ENCODE peak calls at places on chromosome 4, in four cellular contexts. M is K562, C is HL-60, Q is GM12878. I is an unnamed sample.

GRCh38 chr4:152099555-152099954 is 338.7 kb upstream of the GATB start:
- DNase-seq in Q (no peak), C (no peak), M (no peak), I (no peak)

GRCh38 chr4:7375427-7375826 is 59.3 kb downstream of the PSAPL1 start:
- DNase-seq in Q (no peak), M (no peak), C (no peak), I (no peak)

GRCh38 chr4:102518703-102519131 is 17.6 kb downstream of the NFKB1 start:
- DNase-seq in M (no peak), C (no peak), Q (no peak), I (no peak)

GRCh38 chr4:6169239-6169638 is 31.1 kb downstream of the JAKMIP1 start:
- DNase-seq in M (no peak), Q (no peak), C (no peak), I (no peak)

GRCh38 chr4:125265846-125266245 is 48.9 kb upstream of the FAT4 start:
- DNase-seq in Q (no peak), C (no peak), M (no peak), I (no peak)

GRCh38 chr4:140769209-140769608 is 13.0 kb upstream of the TBC1D9 start:
- DNase-seq in Q (no peak), C (no peak), M (no peak), I (no peak)

GRCh38 chr4:148017801-148018200 is 285.9 kb downstream of the ARHGAP10 start:
- DNase-seq in Q (no peak), M (no peak), C (no peak), I (no peak)

GRCh38 chr4:98583265-98583664 is 75.1 kb downstream of the TSPAN5 start:
- DNase-seq in M (no peak), Q (no peak), C (no peak), I (no peak)

GRCh38 chr4:168679397-168680176 is 182.7 kb downstream of the PALLD start:
- DNase-seq in Q (no peak), C (no peak), M (no peak), I (no peak)

GRCh38 chr4:54902261-54902660 is 223.1 kb downstream of the KDR start:
- DNase-seq in M (no peak), Q (no peak), C (no peak), I (no peak)

GRCh38 chr4:163748474-163748873 is 254.0 kb downstream of the TMA16 start:
- DNase-seq in M (no peak), Q (no peak), C (no peak), I (no peak)

GRCh38 chr4:18882468-18882867 is 860.9 kb upstream of the LCORL start:
- DNase-seq in C (no peak), Q (no peak), M (no peak), I (no peak)

GRCh38 chr4:154611833-154612232 is 623 bp downstream of the FGG start:
- DNase-seq in C (no peak), M (no peak), Q (no peak), I (no peak)

GRCh38 chr4:8409271-8410065 is 31.1 kb downstream of the ACOX3 start:
- DNase-seq in Q (no peak), C (peak), M (peak), I (no peak)

GRCh38 chr4:114900934-114901333 is 212.5 kb downstream of the NDST4 start:
- DNase-seq in M (no peak), Q (no peak), C (no peak), I (no peak)

GRCh38 chr4:36310793-36311192 is 29.4 kb downstream of the DTHD1 start:
- DNase-seq in Q (no peak), M (no peak), C (peak), I (no peak)

GRCh38 chr4:67084801-67085200 is 460.5 kb downstream of the CENPC start:
- DNase-seq in M (no peak), C (no peak), Q (no peak), I (no peak)

GRCh38 chr4:6200011-6200921 is at the start of gene JAKMIP1:
- DNase-seq in Q (no peak), C (no peak), M (peak), I (peak)

GRCh38 chr4:98605216-98605615 is 53.2 kb downstream of the TSPAN5 start:
- DNase-seq in C (no peak), M (no peak), Q (no peak), I (no peak)

GRCh38 chr4:139666735-139667266 is 1.2 kb downstream of the MGST2 start:
- DNase-seq in M (peak), C (peak), Q (no peak), I (no peak)

GRCh38 chr4:107737470-107737869 is 17.4 kb upstream of the PAPSS1 start:
- DNase-seq in M (no peak), C (no peak), Q (no peak), I (no peak)
- TF ChIP-seq SPI1 in M (no peak), C (no peak), Q (no peak), I (no peak)

GRCh38 chr4:105710012-105710600 is 1.5 kb downstream of the GSTCD start:
- DNase-seq in C (no peak), Q (no peak), M (no peak), I (no peak)

GRCh38 chr4:105707783-105708182 is 706 bp downstream of the INTS12 start:
- DNase-seq in M (no peak), C (no peak), Q (no peak), I (no peak)

GRCh38 chr4:105708376-105709080 is at the start of the genes GSTCD and INTS12:
- DNase-seq in Q (peak), C (peak), M (peak), I (peak)

GRCh38 chr4:105710678-105711077 is 2.1 kb downstream of the GSTCD start:
- DNase-seq in C (no peak), Q (no peak), M (no peak), I (no peak)

GRCh38 chr4:105709081-105709450 is 482 bp downstream of the GSTCD start:
- DNase-seq in C (peak), Q (no peak), M (no peak), I (no peak)
- TF ChIP-seq SPI1 in C (no peak), Q (no peak), M (no peak), I (no peak)

DNA sequence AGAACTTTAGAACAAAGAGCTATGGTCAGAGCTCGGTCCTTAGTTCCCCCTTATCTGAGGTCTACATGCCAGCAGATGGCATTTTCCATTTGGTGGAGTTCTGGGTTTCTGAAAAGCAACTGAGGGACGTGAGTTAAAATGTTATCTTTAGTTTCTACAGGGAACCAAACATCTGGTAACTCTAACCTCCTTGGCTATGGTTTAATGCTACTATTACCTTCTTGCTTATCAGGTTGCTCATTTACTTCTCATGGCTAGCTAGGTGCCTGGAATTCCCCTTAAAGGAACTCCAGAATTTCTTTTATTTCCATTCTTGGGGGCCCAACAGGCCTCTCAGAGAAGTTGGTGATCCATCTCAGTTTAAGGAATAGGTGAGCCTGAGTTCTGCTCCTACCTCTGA is 40.8 kb downstream of the KLF3 start:
- DNase-seq in Q (no peak), M (no peak), C (no peak), I (no peak)
- TF ChIP-seq SPI1 in Q (no peak), M (no peak), C (no peak), I (no peak)

GRCh38 chr4:26062221-26062620 is 148.2 kb downstream of the SMIM20 start:
- DNase-seq in M (no peak), C (no peak), Q (no peak), I (no peak)

GRCh38 chr4:26069218-26069617 is 155.2 kb downstream of the SMIM20 start:
- DNase-seq in Q (no peak), M (peak), C (peak), I (no peak)

GRCh38 chr4:26061248-26061986 is 147.4 kb downstream of the SMIM20 start:
- DNase-seq in C (peak), Q (no peak), M (peak), I (no peak)

GRCh38 chr4:26067035-26067434 is 153.0 kb downstream of the SMIM20 start:
- DNase-seq in Q (no peak), C (no peak), M (no peak), I (no peak)

DNA sequence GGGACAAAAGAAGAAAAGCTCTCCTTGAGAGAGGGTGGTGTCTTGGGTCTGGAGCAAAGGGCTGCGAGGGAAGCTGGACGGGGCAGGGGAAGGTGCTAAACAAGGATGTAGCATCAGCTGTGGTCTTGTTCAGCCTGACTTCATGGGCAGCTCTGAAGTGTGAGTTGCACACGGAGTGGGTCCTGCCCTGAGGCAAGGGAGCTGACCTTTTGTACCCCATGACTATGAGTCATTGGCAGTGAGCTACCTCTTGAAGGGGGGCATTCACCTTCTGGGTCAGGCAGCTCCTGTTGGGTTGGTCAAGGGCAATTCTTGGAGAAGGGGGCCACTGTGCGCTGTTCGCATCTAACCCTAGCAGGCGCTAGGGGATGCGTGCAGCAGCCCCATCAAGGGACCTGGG is 151.8 kb downstream of the SMIM20 start:
- DNase-seq in M (no peak), C (no peak), Q (no peak), I (no peak)
- TF ChIP-seq SPI1 in M (no peak), C (no peak), Q (no peak), I (no peak)

DNA sequence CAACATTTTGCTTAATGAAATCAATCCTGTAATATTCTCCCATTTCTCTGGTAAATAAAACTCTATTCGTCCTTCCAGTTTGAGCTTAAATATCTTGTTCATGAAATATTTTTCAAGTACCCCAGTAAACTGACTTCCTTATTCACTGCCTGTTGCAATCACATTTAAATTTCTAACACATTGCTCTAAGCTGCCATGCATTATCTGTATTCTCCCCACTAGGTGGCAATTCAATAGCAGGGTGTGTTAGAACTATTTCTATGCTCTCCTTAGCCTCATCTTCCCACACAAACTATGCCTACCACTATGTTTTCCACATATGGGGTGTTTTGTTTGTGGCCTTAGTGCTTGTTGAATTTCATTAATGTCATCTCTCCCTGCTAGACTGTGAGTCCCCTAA is 377.1 kb upstream of the HS3ST1 start:
- DNase-seq in C (peak), M (no peak), Q (no peak), I (no peak)
- TF ChIP-seq SPI1 in C (peak), M (no peak), Q (no peak), I (no peak)